ENCODE peak calls at places on chromosomes 11 and 22, in seven cellular contexts. A, F, P, V, X, T and J are unnamed samples.

GRCh38 chr11:9146477-9146876 is 55.1 kb upstream of the SCUBE2 start:
- DNase-seq in A (no peak), F (no peak), P (no peak), V (no peak), X (no peak), T (no peak), J (no peak)

GRCh38 chr11:63761173-63761572 is 7.4 kb downstream of the ZFTA start:
- DNase-seq in A (peak; percentile 79), F (no peak), P (no peak), V (no peak), X (no peak), T (no peak), J (no peak)

GRCh38 chr22:36303874-36304273 is 50.9 kb downstream of the APOL1 start:
- DNase-seq in A (no peak), F (no peak), P (no peak), V (no peak), X (no peak), T (no peak), J (no peak)

GRCh38 chr22:39169797-39170466 is 17.5 kb upstream of the CBX7 start:
- DNase-seq in A (no peak), F (no peak), P (no peak), V (no peak), X (no peak), T (no peak), J (no peak)

GRCh38 chr22:37298748-37299495 is 16.6 kb downstream of the CYTH4 start:
- DNase-seq in A (no peak), F (no peak), P (no peak), V (no peak), X (no peak), T (no peak), J (no peak)

GRCh38 chr11:102983491-102983890 is 28.0 kb upstream of the MMP13 start:
- DNase-seq in A (no peak), F (no peak), P (no peak), V (no peak), X (no peak), T (no peak), J (no peak)

GRCh38 chr11:45920531-45921477 is 1.7 kb upstream of the LARGE2 start:
- DNase-seq in A (no peak), F (no peak), P (no peak), V (no peak), X (peak; percentile 8), T (no peak), J (no peak)

GRCh38 chr11:67504023-67504949 is 877 bp downstream of the PITPNM1 start:
- DNase-seq in A (peak; percentile 71), F (no peak), P (peak; percentile 15), V (no peak), X (no peak), T (peak; percentile 22), J (peak; percentile 45)

GRCh38 chr11:65872555-65873279 is at the start of gene EFEMP2:
- DNase-seq in A (peak; percentile 61), F (peak; percentile 72), P (peak; percentile 49), V (no peak), X (peak; percentile 81), T (no peak), J (no peak)

GRCh38 chr11:65274734-65275682 is 13.2 kb downstream of the POLA2 start:
- DNase-seq in A (no peak), F (peak; percentile 89), P (peak; percentile 94), V (peak; percentile 13), X (peak; percentile 83), T (peak; percentile 99), J (no peak)

GRCh38 chr11:112348480-112349029 is 87.9 kb upstream of the PLET1 start:
- DNase-seq in A (no peak), F (no peak), P (no peak), V (no peak), X (no peak), T (no peak), J (no peak)

GRCh38 chr22:41992496-41992895 is 6.1 kb upstream of the WBP2NL start:
- DNase-seq in A (no peak), F (no peak), P (no peak), V (no peak), X (no peak), T (no peak), J (no peak)

GRCh38 chr11:133306019-133306418 is 226.3 kb downstream of the OPCML start:
- DNase-seq in A (no peak), F (no peak), P (no peak), V (no peak), X (no peak), T (no peak), J (no peak)

GRCh38 chr11:44727114-44727372 is 281 bp downstream of the TSPAN18 start:
- DNase-seq in A (peak; percentile 58), F (no peak), P (no peak), V (no peak), X (no peak), T (no peak), J (no peak)

GRCh38 chr11:11748706-11749365 is 92.9 kb upstream of the USP47 start:
- DNase-seq in A (no peak), F (no peak), P (no peak), V (no peak), X (no peak), T (peak; percentile 49), J (no peak)

GRCh38 chr22:37599161-37599560 is 9.5 kb upstream of the GGA1 start:
- DNase-seq in A (no peak), F (no peak), P (no peak), V (no peak), X (no peak), T (no peak), J (no peak)

GRCh38 chr11:17504330-17505107 is 27.9 kb upstream of the ABCC8 start:
- DNase-seq in A (peak; percentile 93), F (peak; percentile 73), P (peak; percentile 60), V (peak; percentile 61), X (peak; percentile 62), T (peak; percentile 77), J (peak; percentile 89)

GRCh38 chr11:64358907-64359711 is at the start of gene RPS6KA4:
- DNase-seq in A (peak; percentile 75), F (peak; percentile 73), P (peak; percentile 58), V (peak; percentile 31), X (peak; percentile 75), T (peak; percentile 50), J (peak; percentile 66)

GRCh38 chr11:56846631-56847400 is 98.3 kb upstream of the OR9G4 start:
- DNase-seq in A (no peak), F (no peak), P (no peak), V (no peak), X (no peak), T (no peak), J (no peak)

GRCh38 chr11:2213384-2213842 is 41.8 kb upstream of the TH start:
- DNase-seq in A (peak; percentile 44), F (no peak), P (no peak), V (peak; percentile 16), X (peak; percentile 13), T (no peak), J (no peak)

GRCh38 chr11:12689029-12689755 is 15.0 kb downstream of the TEAD1 start:
- DNase-seq in A (no peak), F (no peak), P (no peak), V (no peak), X (no peak), T (peak; percentile 22), J (no peak)

GRCh38 chr22:43142881-43143562 is at the start of gene MCAT:
- DNase-seq in A (peak; percentile 90), F (peak; percentile 89), P (peak; percentile 76), V (peak; percentile 73), X (peak; percentile 81), T (peak; percentile 71), J (peak; percentile 63)

GRCh38 chr11:76152086-76152658 is 54.1 kb downstream of the WNT11 start:
- DNase-seq in A (peak; percentile 95), F (peak; percentile 88), P (peak; percentile 75), V (peak; percentile 74), X (peak; percentile 87), T (peak; percentile 87), J (peak; percentile 87)

GRCh38 chr11:126282742-126283591 is at the start of gene TIRAP:
- DNase-seq in A (peak; percentile 79), F (peak; percentile 77), P (peak; percentile 40), V (peak; percentile 48), X (peak; percentile 69), T (peak; percentile 62), J (peak; percentile 41)

GRCh38 chr11:26696330-26696729 is 25.5 kb downstream of the SLC5A12 start:
- DNase-seq in A (no peak), F (no peak), P (no peak), V (no peak), X (no peak), T (no peak), J (no peak)

DNA sequence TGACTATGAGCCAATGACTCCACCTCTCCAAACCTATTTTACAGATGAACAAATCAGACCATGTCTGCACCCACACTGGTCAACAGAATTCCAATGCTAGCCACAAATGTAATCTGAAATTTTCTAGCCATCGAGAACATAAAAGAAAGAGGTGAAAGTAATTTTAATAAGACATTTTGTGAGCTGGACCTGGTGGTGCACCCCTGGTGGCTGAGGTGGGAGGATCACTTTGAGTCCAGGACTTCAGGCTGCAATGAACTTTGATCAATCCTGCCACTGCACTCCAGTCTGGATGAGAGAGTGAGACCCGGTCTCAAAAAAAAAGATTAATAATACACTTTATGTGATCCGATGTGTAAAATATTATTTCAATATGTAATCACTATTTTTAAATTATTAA is 9.4 kb upstream of the RNF185 start:
- DNase-seq in A (no peak), F (no peak), P (no peak), V (no peak), X (no peak), T (no peak), J (no peak)
- TF ChIP-seq CTCF in A (peak; percentile 44), F (no peak), P (peak; percentile 50), V (no peak), X (no peak), T (peak; percentile 49), J (no peak)

GRCh38 chr22:48574776-48575566 is 1252.7 kb downstream of the BRD1 start:
- DNase-seq in A (peak; percentile 85), F (peak; percentile 23), P (no peak), V (no peak), X (peak; percentile 31), T (peak; percentile 9), J (peak; percentile 31)
- TF ChIP-seq CTCF in A (peak; percentile 76), F (peak; percentile 13), P (no peak), V (no peak), X (peak; percentile 58), T (no peak), J (peak; percentile 43)

GRCh38 chr11:60973699-60974098 is 2.2 kb downstream of the CD6 start:
- DNase-seq in A (no peak), F (no peak), P (no peak), V (no peak), X (no peak), T (no peak), J (no peak)
- TF ChIP-seq CTCF in A (no peak), F (no peak), P (no peak), V (no peak), X (no peak), T (no peak), J (no peak)

GRCh38 chr22:26448334-26448733 is 19.3 kb downstream of the ASPHD2 start:
- DNase-seq in A (no peak), F (no peak), P (no peak), V (no peak), X (no peak), T (no peak), J (no peak)

GRCh38 chr22:26448941-26449340 is 19.9 kb downstream of the ASPHD2 start:
- DNase-seq in A (no peak), F (no peak), P (no peak), V (no peak), X (no peak), T (no peak), J (no peak)

GRCh38 chr22:26453195-26453594 is 24.1 kb downstream of the ASPHD2 start:
- DNase-seq in A (no peak), F (no peak), P (no peak), V (no peak), X (no peak), T (no peak), J (no peak)

GRCh38 chr22:26452236-26453016 is 23.4 kb downstream of the ASPHD2 start:
- DNase-seq in A (no peak), F (no peak), P (no peak), V (no peak), X (no peak), T (no peak), J (no peak)

GRCh38 chr22:26450453-26451185 is 21.6 kb downstream of the ASPHD2 start:
- DNase-seq in A (no peak), F (no peak), P (no peak), V (no peak), X (no peak), T (no peak), J (no peak)
- TF ChIP-seq CTCF in A (no peak), F (no peak), P (no peak), V (no peak), X (no peak), T (no peak), J (no peak)